ENCODE peak calls at places on chromosomes 3 and 15, in nine cellular contexts. L is NCI-H1092; M is hepatocyte; Y is stimulated activated CD8-positive, alpha-beta memory T cell treated with anti-CD3 and anti-CD28 coated beads, Interleukin-15, amount 100 ng/mL, for 24 hours; A is heart right ventricle; Z is NCI-H1694; Q is ELR; R is cerebellar cortex; W is activated T-cell treated with anti-CD3 and anti-CD28 coated beads for 4 hours. G is an unnamed sample.

GRCh38 chr3:14110699-14111098 is 14.0 kb downstream of the CHCHD4 start:
- DNase-seq in L (no peak), M (no peak), Y (no peak), A (no peak), Z (no peak), Q (no peak), R (no peak), W (no peak), G (no peak)

GRCh38 chr15:83993591-83993990 is 242.0 kb upstream of the GOLGA6L4 start:
- DNase-seq in L (no peak), M (no peak), Y (no peak), A (no peak), Z (no peak), Q (no peak), R (no peak), W (no peak), G (no peak)

GRCh38 chr3:55574671-55575070 is 87.6 kb upstream of the WNT5A start:
- DNase-seq in L (no peak), M (no peak), Y (no peak), A (no peak), Z (no peak), Q (no peak), R (no peak), W (no peak), G (no peak)

GRCh38 chr3:59246719-59247401 is 197.0 kb upstream of the CFAP20DC start:
- DNase-seq in L (no peak), M (no peak), Y (no peak), A (no peak), Z (no peak), Q (no peak), R (no peak), W (no peak), G (no peak)

GRCh38 chr3:23086366-23086765 is 116.8 kb upstream of the UBE2E2 start:
- DNase-seq in L (no peak), M (no peak), Y (no peak), A (no peak), Z (no peak), Q (no peak), R (no peak), W (no peak), G (no peak)

GRCh38 chr15:38860682-38861081 is 296.1 kb upstream of the RASGRP1 start:
- DNase-seq in L (no peak), M (no peak), Y (no peak), A (no peak), Z (peak; percentile 26), Q (no peak), R (peak; percentile 68), W (no peak), G (no peak)

GRCh38 chr3:40417845-40418543 is 31.0 kb downstream of the ENTPD3 start:
- DNase-seq in L (no peak), M (peak; percentile 65), Y (no peak), A (no peak), Z (no peak), Q (no peak), R (no peak), W (no peak), G (no peak)

GRCh38 chr3:61926913-61927312 is 365.5 kb downstream of the PTPRG start:
- DNase-seq in L (no peak), M (no peak), Y (no peak), A (no peak), Z (no peak), Q (peak; percentile 26), R (no peak), W (no peak), G (no peak)

GRCh38 chr15:41603941-41604660 is 45.1 kb downstream of the TYRO3 start:
- DNase-seq in L (peak; percentile 31), M (peak; percentile 81), Y (no peak), A (peak; percentile 66), Z (peak; percentile 51), Q (peak; percentile 86), R (peak; percentile 90), W (peak; percentile 45), G (peak; percentile 76)

GRCh38 chr3:89851974-89852621 is 744.7 kb downstream of the EPHA3 start:
- DNase-seq in L (peak; percentile 72), M (peak; percentile 83), Y (no peak), A (peak; percentile 23), Z (peak; percentile 7), Q (peak; percentile 0), R (peak; percentile 9), W (no peak), G (no peak)

GRCh38 chr3:125957674-125958510 is 11.1 kb upstream of the ROPN1B start:
- DNase-seq in L (no peak), M (peak; percentile 40), Y (no peak), A (no peak), Z (no peak), Q (no peak), R (no peak), W (no peak), G (no peak)

GRCh38 chr3:184259878-184260570 is 1.3 kb downstream of the CAMK2N2 start:
- DNase-seq in L (no peak), M (peak; percentile 80), Y (no peak), A (peak; percentile 33), Z (no peak), Q (peak; percentile 61), R (peak; percentile 40), W (no peak), G (peak; percentile 48)

GRCh38 chr3:42336103-42336502 is 70.1 kb upstream of the CCK start:
- DNase-seq in L (no peak), M (no peak), Y (no peak), A (no peak), Z (no peak), Q (peak; percentile 27), R (no peak), W (no peak), G (no peak)

GRCh38 chr15:83108266-83109219 is 1.1 kb downstream of the TM6SF1 start:
- DNase-seq in L (no peak), M (no peak), Y (no peak), A (peak; percentile 43), Z (no peak), Q (no peak), R (no peak), W (no peak), G (no peak)

GRCh38 chr3:194485471-194485875 is 1.3 kb downstream of the ATP13A3 start:
- DNase-seq in L (no peak), M (no peak), Y (no peak), A (no peak), Z (no peak), Q (peak; percentile 59), R (no peak), W (no peak), G (no peak)

GRCh38 chr3:85781806-85782205 is 823.0 kb downstream of the CADM2 start:
- DNase-seq in L (peak; percentile 91), M (no peak), Y (no peak), A (no peak), Z (no peak), Q (no peak), R (peak; percentile 51), W (no peak), G (peak; percentile 18)

GRCh38 chr3:97940034-97940433 is 32.2 kb downstream of the RIOX2 start:
- DNase-seq in L (no peak), M (no peak), Y (no peak), A (no peak), Z (no peak), Q (no peak), R (no peak), W (no peak), G (no peak)

GRCh38 chr3:171101982-171102610 is 75.6 kb upstream of the SLC2A2 start:
- DNase-seq in L (no peak), M (no peak), Y (no peak), A (no peak), Z (no peak), Q (peak; percentile 81), R (no peak), W (no peak), G (no peak)

GRCh38 chr3:96813820-96814580 is 394 bp upstream of the EPHA6 start:
- DNase-seq in L (peak; percentile 2), M (peak; percentile 85), Y (no peak), A (peak; percentile 28), Z (no peak), Q (peak; percentile 0), R (peak; percentile 66), W (no peak), G (peak; percentile 67)

GRCh38 chr3:152595975-152596832 is 238.7 kb upstream of the P2RY1 start:
- DNase-seq in L (no peak), M (peak; percentile 34), Y (no peak), A (peak; percentile 71), Z (no peak), Q (peak; percentile 32), R (no peak), W (no peak), G (no peak)

GRCh38 chr3:105842943-105843342 is 25.9 kb downstream of the CBLB start:
- DNase-seq in L (no peak), M (no peak), Y (no peak), A (no peak), Z (peak; percentile 27), Q (no peak), R (peak; percentile 75), W (no peak), G (no peak)

GRCh38 chr3:52777959-52778805 is 783 bp downstream of the ITIH1 start:
- DNase-seq in L (no peak), M (peak; percentile 3), Y (no peak), A (no peak), Z (no peak), Q (no peak), R (no peak), W (no peak), G (no peak)